ENCODE peak calls at places on chromosomes 12 and 14, in seven cellular contexts. G, Z, R, E, J, I and Y are unnamed samples.

GRCh38 chr12:96061864-96062453 is 26.6 kb upstream of the LTA4H start:
- DNase-seq in R (peak; percentile 90), E (peak; percentile 89), Z (peak; percentile 54), I (peak; percentile 84), J (peak; percentile 87), G (peak; percentile 73), Y (peak; percentile 82)

GRCh38 chr14:66070542-66071319 is 415.4 kb upstream of the CCDC196 start:
- DNase-seq in I (peak; percentile 78), E (peak; percentile 74), G (no peak), R (peak; percentile 39), J (no peak), Z (peak; percentile 18), Y (peak; percentile 70)

GRCh38 chr14:72869407-72870329 is 24.2 kb downstream of the DPF3 start:
- DNase-seq in I (no peak), G (no peak), R (no peak), E (no peak), J (no peak), Z (no peak), Y (no peak)

GRCh38 chr12:132524405-132524804 is 34.5 kb downstream of the FBRSL1 start:
- DNase-seq in R (no peak), Z (no peak), I (no peak), E (peak; percentile 98), J (peak; percentile 43), G (peak; percentile 64), Y (no peak)

GRCh38 chr12:48998497-48999353 is 450 bp downstream of the DDN start:
- DNase-seq in Z (no peak), J (peak; percentile 30), E (peak; percentile 24), G (no peak), I (peak; percentile 45), R (no peak), Y (peak; percentile 54)

GRCh38 chr12:121992059-121992879 is 29.4 kb upstream of the BCL7A start:
- DNase-seq in G (peak; percentile 99), J (peak; percentile 99), R (peak; percentile 97), E (peak; percentile 99), I (no peak), Z (peak; percentile 39), Y (no peak)

GRCh38 chr12:68111995-68112394 is 47.5 kb downstream of the IFNG start:
- DNase-seq in Z (no peak), G (peak; percentile 18), J (no peak), I (no peak), R (no peak), E (no peak), Y (no peak)

GRCh38 chr14:101737414-101738367 is 23.8 kb upstream of the PPP2R5C start:
- DNase-seq in G (no peak), Z (no peak), R (no peak), E (no peak), I (no peak), J (no peak), Y (peak; percentile 18)

GRCh38 chr12:80763874-80764273 is 47.2 kb downstream of the MYF5 start:
- DNase-seq in J (peak; percentile 66), I (peak; percentile 74), G (peak; percentile 50), R (peak; percentile 73), E (peak; percentile 60), Z (peak; percentile 52), Y (no peak)

GRCh38 chr14:74508844-74509428 is 15.4 kb downstream of the ISCA2 start:
- DNase-seq in E (no peak), J (no peak), R (no peak), G (no peak), I (no peak), Z (no peak), Y (no peak)

GRCh38 chr12:93460882-93461281 is 6.4 kb upstream of the MRPL42 start:
- DNase-seq in R (no peak), I (no peak), J (no peak), E (no peak), G (no peak), Z (no peak), Y (no peak)

GRCh38 chr12:7642876-7643309 is 22.8 kb downstream of the APOBEC1 start:
- DNase-seq in R (peak; percentile 3), Z (peak; percentile 15), I (peak; percentile 45), E (peak; percentile 42), G (peak; percentile 1), J (no peak), Y (peak; percentile 39)

GRCh38 chr12:48601013-48601756 is 31.3 kb upstream of the LALBA start:
- DNase-seq in J (peak; percentile 47), R (no peak), I (peak; percentile 56), E (peak; percentile 8), G (peak; percentile 29), Z (no peak), Y (no peak)

GRCh38 chr12:108779998-108780688 is 48.8 kb upstream of the CORO1C start:
- DNase-seq in G (no peak), J (no peak), R (no peak), E (no peak), I (no peak), Z (no peak), Y (no peak)

DNA sequence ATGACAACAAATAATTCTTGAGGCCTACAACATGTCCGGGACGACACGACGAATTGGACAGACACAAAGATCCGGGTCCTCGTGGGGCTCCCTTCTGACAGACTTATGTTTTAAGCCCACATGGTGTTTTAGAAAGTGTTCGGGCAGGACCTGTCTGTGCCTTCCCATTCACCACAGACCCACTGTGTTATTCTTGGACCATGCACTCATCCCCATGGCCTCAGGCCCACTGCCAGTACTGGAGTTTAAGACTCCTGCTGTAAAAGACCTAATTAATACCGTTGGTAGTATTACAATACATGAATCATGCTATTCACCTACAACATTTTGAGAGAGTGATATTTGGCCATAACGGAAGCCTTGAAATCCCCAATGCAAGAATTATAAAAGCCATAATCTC is 20.0 kb downstream of the SLC15A4 start:
- DNase-seq in E (no peak), I (no peak), G (peak; percentile 21), J (no peak), Z (no peak), R (no peak), Y (no peak)
- H3K27ac ChIP-seq in E (no peak overlapping the region), I (no peak overlapping the region), G (no peak overlapping the region), J (no peak overlapping the region), Z (no peak overlapping the region), R (no peak overlapping the region), Y (no peak overlapping the region)

GRCh38 chr14:49897965-49898364 is 5.1 kb downstream of the ARF6 start:
- DNase-seq in Z (no peak), E (peak; percentile 73), J (no peak), G (no peak), I (no peak), R (no peak), Y (peak; percentile 28)
- H3K9ac ChIP-seq in Z (no peak overlapping the region), E (peak overlapping the region; percentile 100), J (peak overlapping the region; percentile 61), G (no peak overlapping the region), I (no peak overlapping the region), R (no peak overlapping the region), Y (peak overlapping the region; percentile 3)

GRCh38 chr14:56491299-56492285 is 88.0 kb upstream of the TMEM260 start:
- DNase-seq in R (peak; percentile 68), Z (peak; percentile 49), E (peak; percentile 87), G (peak; percentile 43), J (peak; percentile 49), I (peak; percentile 91), Y (peak; percentile 48)
- TF ChIP-seq CTCF in R (peak; percentile 64), Z (peak; percentile 80), E (peak; percentile 97), G (peak; percentile 90), J (peak; percentile 71), I (peak; percentile 79), Y (peak; percentile 62)

DNA sequence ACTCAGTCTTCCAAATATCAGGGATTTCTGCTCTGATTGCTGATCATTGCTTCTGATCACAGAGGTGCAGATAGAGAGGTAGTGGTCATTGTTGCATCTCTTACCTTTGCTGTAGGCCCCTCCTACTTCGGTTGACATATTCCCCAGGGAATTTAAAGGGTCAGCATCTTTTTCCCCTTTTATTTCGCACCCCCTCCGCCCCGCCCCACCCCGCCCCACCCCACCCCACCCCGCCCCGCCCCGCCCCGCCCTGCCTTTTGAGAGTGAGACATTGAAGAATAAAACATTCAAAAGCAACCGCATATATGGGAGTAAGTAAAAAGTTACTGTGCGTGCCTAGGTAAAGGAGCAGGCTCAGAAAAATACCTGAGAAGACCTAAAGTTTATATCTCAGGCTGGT is 463.9 kb downstream of the BTG1 start:
- DNase-seq in R (no peak), Z (no peak), J (no peak), G (no peak), I (no peak), E (no peak), Y (no peak)
- H3K27ac ChIP-seq in R (no peak overlapping the region), Z (no peak overlapping the region), J (no peak overlapping the region), G (no peak overlapping the region), I (no peak overlapping the region), E (no peak overlapping the region), Y (no peak overlapping the region)

DNA sequence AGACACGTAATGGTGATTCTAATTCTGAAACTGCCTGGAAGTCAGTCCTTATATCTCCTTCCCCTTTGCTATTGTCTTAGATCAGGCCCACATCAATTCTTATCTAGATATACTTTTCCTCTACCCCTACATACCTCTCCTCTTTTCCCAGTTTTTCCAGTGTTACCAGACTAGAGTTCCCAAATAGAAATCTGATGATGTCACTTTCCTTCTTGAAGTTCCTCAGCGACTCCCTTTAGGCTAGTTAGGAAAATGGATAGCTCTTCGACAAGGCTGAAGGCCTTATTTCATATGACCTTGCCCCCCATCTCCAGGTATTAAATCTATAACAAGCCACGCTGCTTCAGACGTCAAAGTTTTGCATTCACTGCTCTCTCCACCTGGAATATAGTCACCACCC is 201.1 kb upstream of the ATP2B1 start:
- DNase-seq in Z (no peak), G (no peak), E (no peak), I (no peak), J (no peak), R (no peak), Y (no peak)
- H3K9ac ChIP-seq in Z (no peak overlapping the region), G (no peak overlapping the region), E (no peak overlapping the region), I (no peak overlapping the region), J (no peak overlapping the region), R (no peak overlapping the region), Y (no peak overlapping the region)

GRCh38 chr12:111311011-111311410 is 57.9 kb downstream of the PHETA1 start:
- DNase-seq in J (no peak), E (peak; percentile 17), G (no peak), I (no peak), Z (no peak), R (no peak), Y (no peak)

GRCh38 chr12:111312016-111312415 is 56.9 kb downstream of the PHETA1 start:
- DNase-seq in I (no peak), E (no peak), R (no peak), J (no peak), G (no peak), Z (no peak), Y (no peak)

GRCh38 chr12:111312708-111313107 is 56.2 kb downstream of the PHETA1 start:
- DNase-seq in I (no peak), J (no peak), Z (no peak), R (no peak), E (peak; percentile 89), G (no peak), Y (no peak)

GRCh38 chr12:111314949-111315539 is 53.9 kb downstream of the PHETA1 start:
- DNase-seq in I (no peak), G (no peak), R (peak; percentile 56), Z (no peak), E (peak; percentile 55), J (no peak), Y (no peak)

DNA sequence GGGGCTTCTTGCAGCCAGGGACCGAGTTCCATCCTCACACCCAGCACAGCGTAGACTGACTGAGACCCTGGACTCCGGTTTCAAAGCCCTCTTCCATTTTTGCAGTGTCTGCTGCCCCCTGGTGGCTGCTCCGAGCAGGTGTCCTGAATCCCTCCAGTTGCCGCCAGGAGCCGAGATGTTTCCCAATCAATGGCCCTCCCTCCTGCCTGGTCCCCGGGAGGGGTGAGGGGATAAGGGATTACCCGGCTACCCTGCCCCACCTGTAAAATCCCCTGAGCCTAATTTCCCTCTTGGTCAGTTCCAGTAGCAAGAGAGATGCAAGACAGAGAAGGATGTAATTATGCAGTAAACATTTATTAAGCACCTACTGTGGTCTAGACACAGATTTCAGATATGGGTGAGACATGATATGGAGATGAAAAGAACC is 55.0 kb downstream of the PHETA1 start:
- DNase-seq in R (peak; percentile 71), Z (peak; percentile 59), I (peak; percentile 87), J (peak; percentile 57), G (peak; percentile 42), E (peak; percentile 87), Y (peak; percentile 56)
- TF ChIP-seq CTCF in R (peak; percentile 94), Z (peak; percentile 91), I (peak; percentile 95), J (peak; percentile 85), G (peak; percentile 96), E (peak; percentile 98), Y (peak; percentile 92)